ENCODE peak calls at places on chromosome 2, in seven cellular contexts. Z, D, U, L, N, R and G are unnamed samples. For H3K4me1, the result is how much of the 10 kb centered on the place peaks cover.

GRCh38 chr2:80102026-80102425 is 202.5 kb downstream of the LRRTM1 start:
- DNase-seq in D (no peak), N (no peak), R (no peak), Z (no peak), L (no peak), U (no peak), G (no peak)

GRCh38 chr2:61727746-61728145 is 126.1 kb downstream of the FAM161A start:
- DNase-seq in R (no peak), Z (no peak), L (no peak), D (no peak), U (peak), N (no peak), G (no peak)

GRCh38 chr2:163774862-163775261 is 39.1 kb upstream of the FIGN start:
- DNase-seq in U (peak), Z (no peak), D (no peak), R (no peak), L (peak), N (no peak), G (no peak)

GRCh38 chr2:27133195-27133875 is 1.1 kb downstream of the PREB start:
- DNase-seq in R (no peak), N (peak), D (no peak), Z (no peak), L (no peak), U (no peak), G (no peak)

GRCh38 chr2:238589591-238590460 is 163.1 kb downstream of the ASB1 start:
- DNase-seq in Z (no peak), D (no peak), L (no peak), R (no peak), N (no peak), U (no peak), G (no peak)

GRCh38 chr2:200786423-200786822 is 25.3 kb upstream of the BZW1 start:
- DNase-seq in D (no peak), R (no peak), L (peak), U (peak), Z (no peak), N (no peak), G (no peak)

GRCh38 chr2:145404690-145405089 is 884.8 kb upstream of the ZEB2 start:
- DNase-seq in Z (no peak), D (no peak), U (peak), R (no peak), N (no peak), L (no peak), G (no peak)

GRCh38 chr2:241680827-241681599 is 5.6 kb downstream of the DTYMK start:
- DNase-seq in U (peak), L (peak), Z (no peak), N (peak), R (no peak), D (no peak), G (no peak)

GRCh38 chr2:220665108-220665471 is 907.0 kb downstream of the EPHA4 start:
- DNase-seq in L (no peak), D (no peak), N (no peak), R (no peak), Z (no peak), U (no peak), G (no peak)

GRCh38 chr2:139177041-139177440 is 396.9 kb upstream of the NXPH2 start:
- DNase-seq in Z (no peak), U (no peak), R (no peak), N (no peak), D (no peak), L (no peak), G (no peak)

GRCh38 chr2:157497603-157498314 is 53.9 kb upstream of the CYTIP start:
- DNase-seq in N (no peak), Z (no peak), R (no peak), U (peak), D (peak), L (peak), G (peak)

GRCh38 chr2:139369423-139370409 is 589.5 kb upstream of the NXPH2 start:
- DNase-seq in D (no peak), Z (no peak), U (no peak), N (no peak), R (no peak), L (no peak), G (no peak)

GRCh38 chr2:3122525-3122924 is 255.1 kb downstream of the EIPR1 start:
- DNase-seq in D (no peak), U (no peak), N (no peak), R (no peak), L (no peak), Z (no peak), G (no peak)

GRCh38 chr2:71851094-71851755 is 296.4 kb downstream of the CYP26B1 start:
- DNase-seq in R (no peak), N (no peak), D (no peak), U (peak), L (no peak), Z (no peak), G (no peak)

GRCh38 chr2:54641988-54642387 is 81.5 kb upstream of the EML6 start:
- DNase-seq in Z (no peak), R (no peak), D (no peak), L (no peak), U (no peak), N (peak), G (no peak)

GRCh38 chr2:88697361-88698026 is 6.0 kb downstream of the RPIA start:
- DNase-seq in N (no peak), D (no peak), L (no peak), Z (no peak), R (no peak), U (no peak), G (no peak)

GRCh38 chr2:61493523-61493942 is 22.6 kb upstream of the USP34 start:
- DNase-seq in L (no peak), R (no peak), N (no peak), D (peak), Z (no peak), U (peak), G (no peak)

GRCh38 chr2:162149940-162150339 is 2.1 kb downstream of the GCG start:
- DNase-seq in Z (no peak), D (no peak), N (no peak), L (no peak), U (no peak), R (no peak), G (no peak)

GRCh38 chr2:10019174-10019971 is 24.0 kb upstream of the KLF11 start:
- DNase-seq in D (no peak), R (no peak), Z (no peak), N (no peak), U (peak), L (no peak), G (no peak)

GRCh38 chr2:54589340-54590215 is 133.5 kb downstream of the SPTBN1 start:
- DNase-seq in U (peak), R (no peak), Z (no peak), D (no peak), N (no peak), L (peak), G (no peak)

GRCh38 chr2:128365217-128365905 is 46.7 kb upstream of the HS6ST1 start:
- DNase-seq in R (no peak), Z (no peak), U (no peak), L (no peak), D (no peak), N (no peak), G (no peak)

GRCh38 chr2:239166201-239166834 is 234.5 kb downstream of the HDAC4 start:
- DNase-seq in Z (no peak), U (no peak), D (no peak), R (no peak), N (no peak), L (no peak), G (no peak)

GRCh38 chr2:142094233-142094632 is 36.6 kb downstream of the LRP1B start:
- DNase-seq in L (no peak), Z (no peak), N (no peak), U (no peak), R (no peak), D (no peak), G (no peak)

GRCh38 chr2:152694161-152694661 is 23.1 kb downstream of the PRPF40A start:
- DNase-seq in L (peak), U (peak), N (peak), R (peak), D (no peak), Z (peak), G (no peak)

GRCh38 chr2:160042054-160042453 is 20.4 kb downstream of the PLA2R1 start:
- DNase-seq in R (no peak), N (no peak), L (no peak), U (no peak), Z (no peak), D (no peak), G (no peak)

GRCh38 chr2:105325389-105325963 is 4.1 kb downstream of the TGFBRAP1 start:
- DNase-seq in N (no peak), U (peak), L (no peak), Z (no peak), D (no peak), R (no peak), G (no peak)

GRCh38 chr2:232891621-232892071 is 21.6 kb downstream of the SNORC start:
- DNase-seq in U (peak), R (no peak), D (no peak), L (no peak), N (peak), Z (no peak), G (no peak)

GRCh38 chr2:25332571-25332970 is 9.2 kb downstream of the DNMT3A start:
- DNase-seq in U (no peak), R (no peak), Z (no peak), L (no peak), D (no peak), N (no peak), G (no peak)

GRCh38 chr2:148410899-148411298 is 233.7 kb upstream of the EPC2 start:
- DNase-seq in R (no peak), D (no peak), U (no peak), L (no peak), N (no peak), Z (no peak), G (no peak)

GRCh38 chr2:42196403-42197267 is 27.5 kb downstream of the EML4 start:
- DNase-seq in L (peak), N (peak), D (peak), Z (peak), U (peak), R (peak), G (peak)

GRCh38 chr2:18065264-18065663 is 186.8 kb downstream of the KCNS3 start:
- DNase-seq in D (no peak), R (no peak), L (no peak), Z (no peak), N (no peak), U (no peak), G (no peak)

GRCh38 chr2:235498556-235499305 is 4.9 kb downstream of the AGAP1 start:
- DNase-seq in N (peak), D (no peak), Z (no peak), R (no peak), U (no peak), L (peak), G (no peak)

GRCh38 chr2:111667542-111668273 is 216.3 kb downstream of the ANAPC1 start:
- DNase-seq in R (no peak), N (peak), L (peak), Z (no peak), U (peak), D (no peak), G (peak)

GRCh38 chr2:85112906-85113625 is 20.1 kb upstream of the TCF7L1 start:
- DNase-seq in R (no peak), U (no peak), Z (no peak), L (no peak), N (no peak), D (no peak), G (no peak)

GRCh38 chr2:241279413-241279812 is 36.1 kb downstream of the HDLBP start:
- DNase-seq in N (no peak), Z (no peak), L (no peak), R (no peak), U (peak), D (no peak), G (peak)

GRCh38 chr2:155372969-155373368 is 674.5 kb downstream of the KCNJ3 start:
- DNase-seq in U (peak), L (peak), Z (no peak), D (peak), R (no peak), N (no peak), G (no peak)

GRCh38 chr2:42337846-42338566 is 23.0 kb downstream of the COX7A2L start:
- DNase-seq in L (no peak), R (no peak), U (no peak), Z (no peak), N (no peak), D (no peak), G (no peak)

GRCh38 chr2:3759766-3760165 is 56.4 kb downstream of the DCDC2C start:
- DNase-seq in Z (no peak), D (no peak), R (no peak), L (no peak), U (no peak), N (no peak), G (no peak)

GRCh38 chr2:27701676-27702075 is 38.0 kb downstream of the SLC4A1AP start:
- DNase-seq in R (no peak), N (peak), Z (no peak), U (peak), L (peak), D (no peak), G (peak)

GRCh38 chr2:42777883-42778805 is 14.2 kb upstream of the OXER1 start:
- DNase-seq in Z (no peak), N (no peak), L (no peak), R (no peak), D (no peak), U (no peak), G (no peak)

GRCh38 chr2:165791811-165792454 is 2.1 kb downstream of the GALNT3 start:
- DNase-seq in N (no peak), D (no peak), R (no peak), Z (no peak), L (no peak), U (no peak), G (no peak)

GRCh38 chr2:165793161-165793778 is 777 bp downstream of the GALNT3 start:
- DNase-seq in N (no peak), R (no peak), D (no peak), U (no peak), Z (no peak), L (no peak), G (peak)

GRCh38 chr2:165790461-165790860 is 3.6 kb downstream of the GALNT3 start:
- DNase-seq in Z (no peak), N (no peak), R (no peak), D (no peak), L (no peak), U (no peak), G (no peak)

GRCh38 chr2:165787334-165787733 is 6.7 kb downstream of the GALNT3 start:
- DNase-seq in D (no peak), R (no peak), Z (no peak), L (no peak), N (no peak), U (no peak), G (no peak)
- H3K4me3 ChIP-seq in D (no peak), R (no peak), Z (no peak), L (no peak), N (no peak), U (no peak), G (no peak)

GRCh38 chr2:86442642-86443005 is 1.5 kb downstream of the KDM3A start:
- DNase-seq in D (peak), Z (peak), R (peak), U (peak), L (peak), N (peak), G (peak)

GRCh38 chr2:86445436-86445835 is 4.3 kb downstream of the KDM3A start:
- DNase-seq in R (no peak), Z (no peak), D (no peak), N (no peak), U (no peak), L (no peak), G (no peak)

GRCh38 chr2:86441789-86442641 is 844 bp downstream of the KDM3A start:
- DNase-seq in U (peak), L (peak), D (peak), N (peak), R (peak), Z (peak), G (peak)

GRCh38 chr2:86441392-86441788 is 219 bp downstream of the KDM3A start:
- DNase-seq in Z (no peak), L (no peak), U (no peak), N (peak), D (no peak), R (no peak), G (no peak)

GRCh38 chr2:86443601-86444000 is 2.4 kb downstream of the KDM3A start:
- DNase-seq in N (no peak), U (no peak), D (no peak), R (no peak), L (no peak), Z (no peak), G (no peak)
- H3K4me1 ChIP-seq in N (under half), U (under half), D (under half), R (half or more), L (under half), Z (under half), G (under half)

GRCh38 chr2:95043300-95043786 is 17.8 kb downstream of the MAL start:
- DNase-seq in D (no peak), Z (no peak), R (no peak), N (peak), L (no peak), U (peak), G (no peak)
- H3K4me3 ChIP-seq in D (no peak), Z (no peak), R (no peak), N (no peak), L (no peak), U (no peak), G (no peak)

DNA sequence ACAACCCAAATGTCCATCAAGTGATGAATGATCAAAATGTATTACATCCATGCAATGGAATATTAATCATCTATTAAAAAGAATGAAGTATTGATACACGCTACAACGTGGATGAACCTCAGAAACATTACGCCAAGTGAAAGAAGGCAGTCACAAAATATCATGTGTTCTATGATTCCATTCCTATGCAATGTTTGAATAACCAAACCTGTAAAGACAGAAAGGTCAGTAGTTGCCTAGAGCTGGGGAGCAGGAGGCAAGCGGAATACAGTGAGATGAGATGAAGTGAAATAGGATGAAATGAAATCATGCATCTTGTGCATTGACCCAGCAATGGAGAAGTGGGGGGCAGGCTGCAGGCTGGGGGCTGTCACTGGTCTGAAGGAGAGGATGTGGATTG is 17.9 kb upstream of the COL6A3 start:
- DNase-seq in U (no peak), R (no peak), N (no peak), D (no peak), L (no peak), Z (no peak), G (no peak)
- H3K4me1 ChIP-seq in U (under half), R (half or more), N (under half), D (under half), L (under half), Z (half or more), G (under half)

GRCh38 chr2:30235008-30235655 is 3.8 kb downstream of the LBH start:
- DNase-seq in N (no peak), R (peak), D (no peak), Z (no peak), L (no peak), U (no peak), G (no peak)

GRCh38 chr2:30232801-30233130 is 1.4 kb downstream of the LBH start:
- DNase-seq in U (no peak), N (no peak), L (no peak), D (no peak), Z (no peak), R (peak), G (peak)

GRCh38 chr2:30235859-30236535 is 4.7 kb downstream of the LBH start:
- DNase-seq in R (peak), D (no peak), U (no peak), L (no peak), N (no peak), Z (no peak), G (no peak)

GRCh38 chr2:30233142-30233961 is 2.0 kb downstream of the LBH start:
- DNase-seq in N (no peak), L (no peak), Z (no peak), R (no peak), U (no peak), D (no peak), G (no peak)

GRCh38 chr2:30234180-30234971 is 3.0 kb downstream of the LBH start:
- DNase-seq in D (no peak), U (peak), L (peak), R (no peak), N (no peak), Z (no peak), G (peak)
- H3K4me3 ChIP-seq in D (no peak), U (peak), L (peak), R (peak), N (peak), Z (peak), G (peak)

GRCh38 chr2:170464268-170464667 is 250.9 kb upstream of the SP5 start:
- DNase-seq in D (no peak), L (no peak), U (no peak), N (no peak), R (no peak), Z (no peak), G (no peak)

GRCh38 chr2:170462433-170463205 is 252.5 kb upstream of the SP5 start:
- DNase-seq in N (no peak), Z (no peak), D (no peak), U (no peak), L (no peak), R (no peak), G (no peak)

GRCh38 chr2:170463206-170463537 is 252.0 kb upstream of the SP5 start:
- DNase-seq in R (no peak), N (no peak), U (no peak), L (no peak), D (no peak), Z (no peak), G (no peak)

GRCh38 chr2:170465241-170465640 is 249.9 kb upstream of the SP5 start:
- DNase-seq in D (no peak), Z (no peak), R (no peak), N (no peak), U (peak), L (no peak), G (no peak)

DNA sequence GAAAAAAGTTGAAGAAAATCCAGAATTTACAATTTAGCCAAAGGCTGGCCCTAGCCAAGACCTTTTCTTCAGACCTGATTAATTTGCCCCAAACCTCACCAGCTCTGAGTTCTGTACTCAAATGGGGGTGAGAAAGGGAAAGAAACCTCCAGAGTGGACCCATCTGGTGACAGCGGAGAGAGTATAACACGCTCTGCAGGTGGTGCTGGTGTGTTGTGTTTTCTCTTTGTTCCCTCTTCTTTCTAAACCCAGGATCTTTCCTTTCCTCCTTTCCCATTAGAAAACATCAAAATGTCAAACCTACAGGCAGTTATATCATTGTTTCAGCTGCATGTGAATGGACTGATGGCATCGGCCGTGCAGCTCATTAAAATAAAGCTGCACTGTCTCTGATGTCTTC is 253.3 kb upstream of the SP5 start:
- DNase-seq in N (no peak), U (peak), R (no peak), Z (no peak), D (no peak), L (no peak), G (no peak)
- H3K4me1 ChIP-seq in N (under half), U (under half), R (under half), Z (under half), D (under half), L (under half), G (under half)